ENCODE peak calls at places on chromosomes 5 and 9, in six cellular contexts. One of them, this sample, is unnamed.

GRCh38 chr9:100322954-100323536 is 29.7 kb downstream of the TEX10 start:
- DNase-seq in H9: no peak
- DNase-seq in mesenchymal stem cell: peak
- DNase-seq in H1: no peak
- DNase-seq in mesendoderm: peak
- DNase-seq in neuronal stem cell: peak
- DNase-seq in this sample: peak

GRCh38 chr9:69324549-69325401 is at the start of gene ENTREP1:
- DNase-seq in mesendoderm: peak
- DNase-seq in mesenchymal stem cell: peak
- DNase-seq in H9: peak
- DNase-seq in neuronal stem cell: peak
- DNase-seq in H1: peak
- DNase-seq in this sample: no peak

GRCh38 chr5:122805481-122805880 is 30.6 kb downstream of the SNX2 start:
- DNase-seq in H9: no peak
- DNase-seq in H1: no peak
- DNase-seq in mesenchymal stem cell: peak
- DNase-seq in neuronal stem cell: no peak
- DNase-seq in mesendoderm: no peak
- DNase-seq in this sample: peak

GRCh38 chr9:100346836-100347235 is 5.9 kb downstream of the TEX10 start:
- DNase-seq in H1: no peak
- DNase-seq in neuronal stem cell: no peak
- DNase-seq in H9: no peak
- DNase-seq in mesendoderm: no peak
- DNase-seq in mesenchymal stem cell: no peak
- DNase-seq in this sample: peak

GRCh38 chr5:145942202-145942601 is 5.8 kb downstream of the SH3RF2 start:
- DNase-seq in neuronal stem cell: no peak
- DNase-seq in H9: no peak
- DNase-seq in mesenchymal stem cell: no peak
- DNase-seq in mesendoderm: no peak
- DNase-seq in H1: no peak
- DNase-seq in this sample: no peak

GRCh38 chr9:103335461-103335860 is 340.3 kb downstream of the CYLC2 start:
- DNase-seq in neuronal stem cell: no peak
- DNase-seq in H9: no peak
- DNase-seq in H1: no peak
- DNase-seq in mesendoderm: no peak
- DNase-seq in mesenchymal stem cell: no peak
- DNase-seq in this sample: no peak

GRCh38 chr5:36070687-36071571 is 4.2 kb upstream of the UGT3A2 start:
- DNase-seq in H9: no peak
- DNase-seq in mesendoderm: no peak
- DNase-seq in H1: no peak
- DNase-seq in neuronal stem cell: no peak
- DNase-seq in mesenchymal stem cell: no peak
- DNase-seq in this sample: no peak

GRCh38 chr5:1519631-1520141 is 4.1 kb downstream of the LPCAT1 start:
- DNase-seq in mesenchymal stem cell: no peak
- DNase-seq in mesendoderm: no peak
- DNase-seq in neuronal stem cell: no peak
- DNase-seq in H9: no peak
- DNase-seq in H1: peak
- DNase-seq in this sample: no peak

GRCh38 chr5:32482193-32482592 is 37.7 kb upstream of the ZFR start:
- DNase-seq in H1: no peak
- DNase-seq in neuronal stem cell: no peak
- DNase-seq in H9: no peak
- DNase-seq in mesenchymal stem cell: no peak
- DNase-seq in mesendoderm: no peak
- DNase-seq in this sample: no peak

GRCh38 chr9:94672811-94673487 is 33.6 kb upstream of the FBP1 start:
- DNase-seq in H1: no peak
- DNase-seq in H9: no peak
- DNase-seq in mesendoderm: peak
- DNase-seq in neuronal stem cell: no peak
- DNase-seq in mesenchymal stem cell: peak
- DNase-seq in this sample: peak

GRCh38 chr9:89359018-89359417 is 40.7 kb downstream of the SECISBP2 start:
- DNase-seq in H9: no peak
- DNase-seq in mesenchymal stem cell: no peak
- DNase-seq in H1: no peak
- DNase-seq in neuronal stem cell: no peak
- DNase-seq in mesendoderm: no peak
- DNase-seq in this sample: no peak

GRCh38 chr5:83470920-83471404 is 582 bp upstream of the VCAN start:
- DNase-seq in mesendoderm: peak
- DNase-seq in H1: peak
- DNase-seq in H9: no peak
- DNase-seq in neuronal stem cell: no peak
- DNase-seq in mesenchymal stem cell: peak
- DNase-seq in this sample: no peak

GRCh38 chr5:78768781-78769380 is 120.3 kb upstream of the LHFPL2 start:
- DNase-seq in H9: no peak
- DNase-seq in mesenchymal stem cell: no peak
- DNase-seq in mesendoderm: no peak
- DNase-seq in neuronal stem cell: no peak
- DNase-seq in H1: no peak
- DNase-seq in this sample: no peak

GRCh38 chr5:67880876-67881275 is 334.7 kb upstream of the PIK3R1 start:
- DNase-seq in H9: no peak
- DNase-seq in mesenchymal stem cell: no peak
- DNase-seq in neuronal stem cell: no peak
- DNase-seq in mesendoderm: no peak
- DNase-seq in H1: no peak
- DNase-seq in this sample: no peak

GRCh38 chr9:122857810-122858209 is 29.4 kb upstream of the PDCL start:
- DNase-seq in mesenchymal stem cell: no peak
- DNase-seq in H1: no peak
- DNase-seq in mesendoderm: no peak
- DNase-seq in H9: no peak
- DNase-seq in neuronal stem cell: no peak
- DNase-seq in this sample: no peak

GRCh38 chr5:172446336-172447051 is 7.8 kb downstream of the SH3PXD2B start:
- DNase-seq in neuronal stem cell: no peak
- DNase-seq in mesenchymal stem cell: peak
- DNase-seq in mesendoderm: no peak
- DNase-seq in H1: no peak
- DNase-seq in H9: no peak
- DNase-seq in this sample: no peak

GRCh38 chr5:90834711-90835110 is 276.1 kb downstream of the ADGRV1 start:
- DNase-seq in mesenchymal stem cell: no peak
- DNase-seq in H9: no peak
- DNase-seq in neuronal stem cell: no peak
- DNase-seq in mesendoderm: no peak
- DNase-seq in H1: no peak
- DNase-seq in this sample: no peak

GRCh38 chr5:150779397-150780179 is 1.0 kb downstream of the SMIM3 start:
- DNase-seq in H1: no peak
- DNase-seq in mesenchymal stem cell: peak
- DNase-seq in H9: peak
- DNase-seq in mesendoderm: no peak
- DNase-seq in neuronal stem cell: no peak
- DNase-seq in this sample: peak

GRCh38 chr9:115845648-115846312 is 307.8 kb upstream of the PAPPA start:
- DNase-seq in neuronal stem cell: no peak
- DNase-seq in mesenchymal stem cell: peak
- DNase-seq in H1: no peak
- DNase-seq in H9: peak
- DNase-seq in mesendoderm: peak
- DNase-seq in this sample: peak

GRCh38 chr9:7088598-7088997 is 330.8 kb downstream of the KDM4C start:
- DNase-seq in mesendoderm: no peak
- DNase-seq in H1: no peak
- DNase-seq in neuronal stem cell: no peak
- DNase-seq in H9: no peak
- DNase-seq in mesenchymal stem cell: no peak
- DNase-seq in this sample: no peak

GRCh38 chr9:7093040-7093439 is 335.3 kb downstream of the KDM4C start:
- DNase-seq in mesenchymal stem cell: no peak
- DNase-seq in H9: no peak
- DNase-seq in neuronal stem cell: no peak
- DNase-seq in H1: no peak
- DNase-seq in mesendoderm: no peak
- DNase-seq in this sample: no peak

GRCh38 chr9:7086389-7086788 is 328.6 kb downstream of the KDM4C start:
- DNase-seq in H1: no peak
- DNase-seq in H9: no peak
- DNase-seq in mesendoderm: no peak
- DNase-seq in mesenchymal stem cell: no peak
- DNase-seq in neuronal stem cell: no peak
- DNase-seq in this sample: no peak

GRCh38 chr9:7089794-7090193 is 332.0 kb downstream of the KDM4C start:
- DNase-seq in H9: no peak
- DNase-seq in mesenchymal stem cell: no peak
- DNase-seq in neuronal stem cell: no peak
- DNase-seq in mesendoderm: no peak
- DNase-seq in H1: no peak
- DNase-seq in this sample: no peak

GRCh38 chr9:7089391-7089790 is 331.6 kb downstream of the KDM4C start:
- DNase-seq in mesendoderm: no peak
- DNase-seq in H1: no peak
- DNase-seq in neuronal stem cell: no peak
- DNase-seq in H9: no peak
- DNase-seq in mesenchymal stem cell: no peak
- DNase-seq in this sample: no peak
- H2BK15ac ChIP-seq in mesendoderm: no peak
- H2BK15ac ChIP-seq in H1: no peak
- H2BK15ac ChIP-seq in neuronal stem cell: no peak
- H2BK15ac ChIP-seq in H9: no peak
- H2BK15ac ChIP-seq in mesenchymal stem cell: no peak
- H2BK15ac ChIP-seq in this sample: no peak

GRCh38 chr9:673264-673965 is 168.1 kb upstream of the DMRT1 start:
- DNase-seq in H9: no peak
- DNase-seq in neuronal stem cell: no peak
- DNase-seq in mesenchymal stem cell: no peak
- DNase-seq in mesendoderm: no peak
- DNase-seq in H1: no peak
- DNase-seq in this sample: no peak

GRCh38 chr9:671997-672396 is 169.5 kb upstream of the DMRT1 start:
- DNase-seq in mesenchymal stem cell: no peak
- DNase-seq in H1: no peak
- DNase-seq in neuronal stem cell: no peak
- DNase-seq in H9: no peak
- DNase-seq in mesendoderm: no peak
- DNase-seq in this sample: no peak

GRCh38 chr9:675697-676370 is 165.7 kb upstream of the DMRT1 start:
- DNase-seq in neuronal stem cell: no peak
- DNase-seq in H1: no peak
- DNase-seq in H9: no peak
- DNase-seq in mesendoderm: peak
- DNase-seq in mesenchymal stem cell: no peak
- DNase-seq in this sample: no peak

GRCh38 chr9:672833-673232 is 168.7 kb upstream of the DMRT1 start:
- DNase-seq in H9: no peak
- DNase-seq in H1: no peak
- DNase-seq in mesenchymal stem cell: no peak
- DNase-seq in mesendoderm: no peak
- DNase-seq in neuronal stem cell: no peak
- DNase-seq in this sample: no peak

GRCh38 chr9:673966-674526 is 167.5 kb upstream of the DMRT1 start:
- DNase-seq in H1: peak
- DNase-seq in mesenchymal stem cell: no peak
- DNase-seq in neuronal stem cell: peak
- DNase-seq in H9: peak
- DNase-seq in mesendoderm: peak
- DNase-seq in this sample: no peak
- H2BK5ac ChIP-seq in H1: no peak
- H2BK5ac ChIP-seq in mesenchymal stem cell: no peak
- H2BK5ac ChIP-seq in neuronal stem cell: no peak
- H2BK5ac ChIP-seq in H9: no peak
- H2BK5ac ChIP-seq in mesendoderm: no peak
- H2BK5ac ChIP-seq in this sample: no peak

GRCh38 chr5:180291943-180292831 is at the start of gene MAPK9:
- DNase-seq in H9: peak
- DNase-seq in H1: peak
- DNase-seq in mesenchymal stem cell: peak
- DNase-seq in mesendoderm: peak
- DNase-seq in neuronal stem cell: peak
- DNase-seq in this sample: peak
- H2BK15ac ChIP-seq in H9: no peak
- H2BK15ac ChIP-seq in H1: peak
- H2BK15ac ChIP-seq in mesenchymal stem cell: peak
- H2BK15ac ChIP-seq in mesendoderm: no peak
- H2BK15ac ChIP-seq in neuronal stem cell: no peak
- H2BK15ac ChIP-seq in this sample: no peak

GRCh38 chr5:139668924-139669680 is 21.0 kb downstream of the CXXC5 start:
- DNase-seq in mesenchymal stem cell: no peak
- DNase-seq in H1: no peak
- DNase-seq in mesendoderm: no peak
- DNase-seq in neuronal stem cell: no peak
- DNase-seq in H9: no peak
- DNase-seq in this sample: no peak

GRCh38 chr5:139668064-139668880 is 20.1 kb downstream of the CXXC5 start:
- DNase-seq in mesendoderm: no peak
- DNase-seq in H1: no peak
- DNase-seq in neuronal stem cell: no peak
- DNase-seq in H9: no peak
- DNase-seq in mesenchymal stem cell: peak
- DNase-seq in this sample: no peak

GRCh38 chr5:139670369-139671095 is 22.4 kb downstream of the CXXC5 start:
- DNase-seq in mesendoderm: no peak
- DNase-seq in H9: no peak
- DNase-seq in mesenchymal stem cell: peak
- DNase-seq in H1: no peak
- DNase-seq in neuronal stem cell: no peak
- DNase-seq in this sample: no peak

GRCh38 chr5:139669681-139670368 is 21.7 kb downstream of the CXXC5 start:
- DNase-seq in mesenchymal stem cell: no peak
- DNase-seq in mesendoderm: no peak
- DNase-seq in H1: no peak
- DNase-seq in H9: no peak
- DNase-seq in neuronal stem cell: no peak
- DNase-seq in this sample: no peak

DNA sequence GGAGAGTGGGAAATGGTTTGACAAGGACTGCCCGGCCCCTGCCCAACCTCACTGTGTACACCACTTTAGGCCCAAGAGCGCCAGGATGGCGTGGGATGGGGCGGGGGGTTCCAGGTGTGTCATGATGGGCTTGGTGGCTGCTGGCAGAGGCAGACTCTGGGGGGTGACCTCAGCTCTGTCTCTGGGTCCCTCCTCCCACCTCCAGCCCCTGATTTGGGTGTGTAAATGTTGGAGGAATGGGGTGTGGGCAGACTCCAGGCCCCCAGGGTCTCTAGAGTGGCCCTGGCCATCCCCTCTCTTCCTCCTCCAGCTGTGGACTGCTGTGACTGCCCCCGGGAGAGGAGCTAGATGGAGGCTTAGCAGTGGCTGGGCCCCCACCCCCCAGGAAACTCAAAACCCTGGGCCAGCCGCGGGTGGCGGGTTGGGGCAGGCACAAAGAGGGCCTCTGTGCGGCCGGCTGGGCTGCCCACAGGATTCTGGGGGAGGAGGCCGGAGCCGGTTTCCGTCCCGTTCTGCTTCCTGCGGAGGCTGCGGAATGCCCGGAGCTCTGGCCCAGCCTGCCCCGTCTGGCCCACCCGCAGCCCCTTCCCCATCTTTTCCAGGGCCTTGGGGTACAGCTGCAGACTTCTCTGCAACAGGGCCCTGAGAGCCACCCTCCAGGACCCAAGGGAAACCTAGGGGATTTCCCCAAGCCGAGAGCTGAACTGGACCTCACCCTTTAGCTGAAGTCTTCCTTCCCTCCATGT is 23.1 kb downstream of the CXXC5 start:
- DNase-seq in H1: no peak
- DNase-seq in mesenchymal stem cell: peak
- DNase-seq in neuronal stem cell: no peak
- DNase-seq in mesendoderm: no peak
- DNase-seq in H9: no peak
- DNase-seq in this sample: no peak
- H2BK5ac ChIP-seq in H1: no peak
- H2BK5ac ChIP-seq in mesenchymal stem cell: peak
- H2BK5ac ChIP-seq in neuronal stem cell: peak
- H2BK5ac ChIP-seq in mesendoderm: no peak
- H2BK5ac ChIP-seq in H9: no peak
- H2BK5ac ChIP-seq in this sample: no peak